ENCODE peak calls at places on chromosome 5, in eight cellular contexts. K is heart left ventricle; J is nephron progenitor cell; M is stimulated activated CD8-positive, alpha-beta memory T cell treated with anti-CD3 and anti-CD28 coated beads, Interleukin-4, amount 100 ng/mL, for 48 hours; D is stimulated activated naive CD8-positive, alpha-beta T cell treated with anti-CD3 and anti-CD28 coated beads, Interleukin-15, Interleukin-2, amounts not matched to agents 100 U/mL and 50 U/mL, for 24 hours; N is stimulated activated CD4-positive, alpha-beta T cell treated with anti-CD3 and anti-CD28 coated beads, Interleukin-2, amount 100 ng/mL, for 24 hours; I is GM13976; P is activated CD4-positive, alpha-beta memory T cell treated with anti-CD3 and anti-CD28 coated beads, Interleukin-2, amount 10 ng/mL, durations not matched to agents 7 days and 5 days. C is an unnamed sample.

GRCh38 chr5:9222054-9222738 is 323.7 kb downstream of the SEMA5A start:
- DNase-seq in K (no peak), J (no peak), M (no peak), D (no peak), N (no peak), I (no peak), P (no peak), C (no peak)

GRCh38 chr5:127072861-127073846 is at the start of gene C5orf63:
- DNase-seq in K (peak), J (no peak), M (peak), D (peak), N (peak), I (peak), P (peak), C (peak)

GRCh38 chr5:5373351-5374033 is 49.0 kb upstream of the ICE1 start:
- DNase-seq in K (peak), J (no peak), M (no peak), D (no peak), N (no peak), I (no peak), P (no peak), C (no peak)

GRCh38 chr5:145936401-145937131 is at the start of gene SH3RF2:
- DNase-seq in K (peak), J (peak), M (peak), D (peak), N (peak), I (peak), P (peak), C (peak)

GRCh38 chr5:14775857-14776256 is 95.7 kb downstream of the ANKH start:
- DNase-seq in K (peak), J (no peak), M (no peak), D (no peak), N (no peak), I (no peak), P (no peak), C (peak)

GRCh38 chr5:73443725-73444498 is 4.7 kb downstream of the FOXD1 start:
- DNase-seq in K (no peak), J (peak), M (no peak), D (no peak), N (no peak), I (no peak), P (no peak), C (peak)

GRCh38 chr5:108409781-108410180 is 27.9 kb upstream of the FBXL17 start:
- DNase-seq in K (no peak), J (no peak), M (no peak), D (no peak), N (no peak), I (no peak), P (no peak), C (no peak)

GRCh38 chr5:42423285-42424152 is at the start of gene GHR:
- DNase-seq in K (peak), J (peak), M (peak), D (peak), N (peak), I (peak), P (peak), C (peak)

C was measured in upper lobe of left lung.